ENCODE peak calls at places on chromosomes 11 and 22, in ten cellular contexts. K, C, R, A, Q, Y, T, Z, W and X are unnamed samples. For H3K9me3, the result is how much of the 10 kb centered on the place peaks cover.

GRCh38 chr11:250740-251299 is 14.0 kb downstream of the PSMD13 start:
- DNase-seq in Z (no peak), A (peak), Y (peak), R (no peak), C (no peak), T (peak), K (peak), Q (no peak), W (peak), X (peak)

GRCh38 chr11:79708319-79708928 is 267.6 kb upstream of the TENM4 start:
- DNase-seq in C (no peak), Z (no peak), W (no peak), R (no peak), Y (peak), K (no peak), A (no peak), Q (no peak), T (peak), X (peak)

GRCh38 chr11:63687845-63688244 is 6.5 kb downstream of the RTN3 start:
- DNase-seq in T (no peak), R (no peak), K (no peak), Q (no peak), W (no peak), Y (no peak), A (no peak), Z (no peak), C (no peak), X (no peak)

GRCh38 chr11:117600261-117600783 is 196.7 kb downstream of the DSCAML1 start:
- DNase-seq in Q (no peak), C (no peak), Y (no peak), A (no peak), Z (no peak), R (no peak), T (no peak), W (no peak), K (no peak), X (no peak)

GRCh38 chr11:64787526-64788320 is 9.4 kb upstream of the SF1 start:
- DNase-seq in A (peak), Y (peak), T (peak), Z (no peak), K (peak), C (no peak), Q (no peak), R (no peak), W (peak), X (peak)

GRCh38 chr11:84234462-84235202 is 948.5 kb upstream of the CCDC90B start:
- DNase-seq in K (no peak), C (no peak), W (peak), A (no peak), Q (no peak), R (no peak), Y (no peak), T (no peak), Z (no peak), X (no peak)

GRCh38 chr22:38655532-38656255 is 498 bp downstream of the FAM227A start:
- DNase-seq in K (no peak), Z (peak), A (no peak), T (no peak), W (no peak), Q (no peak), Y (no peak), C (no peak), R (peak), X (no peak)

GRCh38 chr11:11733246-11733763 is 108.5 kb upstream of the USP47 start:
- DNase-seq in R (no peak), C (no peak), Z (no peak), Y (no peak), W (no peak), Q (no peak), A (no peak), K (no peak), T (no peak), X (no peak)

GRCh38 chr22:39236321-39237275 is 8.2 kb downstream of the PDGFB start:
- DNase-seq in Y (peak), R (no peak), A (no peak), Q (no peak), T (no peak), K (no peak), W (peak), Z (no peak), C (no peak), X (no peak)

GRCh38 chr11:120482149-120482548 is 29.4 kb upstream of the GRIK4 start:
- DNase-seq in R (no peak), Y (no peak), Z (no peak), K (no peak), A (peak), Q (no peak), T (no peak), C (peak), W (no peak), X (no peak)

GRCh38 chr11:45354976-45355705 is 69.0 kb upstream of the SYT13 start:
- DNase-seq in T (peak), R (peak), W (peak), Q (peak), C (no peak), A (peak), K (peak), Z (peak), Y (peak), X (peak)

GRCh38 chr22:44625421-44625760 is 76.6 kb upstream of the PRR5 start:
- DNase-seq in Q (no peak), T (no peak), A (no peak), Z (no peak), R (no peak), Y (no peak), W (no peak), K (no peak), C (no peak), X (no peak)

GRCh38 chr11:21105196-21105917 is 436.0 kb downstream of the NELL1 start:
- DNase-seq in R (no peak), A (no peak), W (no peak), Q (no peak), T (no peak), C (no peak), Z (no peak), Y (no peak), K (no peak), X (no peak)

GRCh38 chr11:76371170-76371569 is 9.8 kb downstream of the THAP12 start:
- DNase-seq in A (no peak), T (peak), Z (no peak), R (no peak), W (no peak), Q (no peak), K (peak), C (peak), Y (no peak), X (no peak)

GRCh38 chr11:86741489-86742435 is 58.6 kb upstream of the PRSS23 start:
- DNase-seq in W (no peak), K (peak), R (no peak), Y (no peak), A (no peak), Z (no peak), C (no peak), T (peak), Q (no peak), X (no peak)

GRCh38 chr11:83971063-83971462 is 684.9 kb upstream of the CCDC90B start:
- DNase-seq in Q (no peak), T (no peak), W (no peak), R (no peak), A (peak), Z (no peak), K (no peak), Y (no peak), C (no peak), X (peak)

GRCh38 chr11:77080643-77081210 is 14.0 kb downstream of the CAPN5 start:
- DNase-seq in A (peak), C (no peak), Y (peak), R (no peak), Z (no peak), T (no peak), K (no peak), Q (no peak), W (no peak), X (no peak)

GRCh38 chr11:40722179-40722795 is 737.2 kb downstream of the LRRC4C start:
- DNase-seq in Z (no peak), W (peak), Q (no peak), Y (no peak), A (no peak), C (no peak), K (peak), R (no peak), T (peak), X (peak)

GRCh38 chr11:65078151-65078550 is 5.7 kb downstream of the CDCA5 start:
- DNase-seq in A (peak), C (peak), R (no peak), Y (peak), K (peak), T (peak), Q (no peak), W (peak), Z (no peak), X (peak)

GRCh38 chr11:70078095-70078795 is at the start of gene ANO1:
- DNase-seq in A (no peak), Y (no peak), K (no peak), W (peak), C (no peak), Q (peak), R (no peak), Z (no peak), T (no peak), X (no peak)

GRCh38 chr11:1826552-1827094 is 8.2 kb upstream of the SYT8 start:
- DNase-seq in T (peak), Y (peak), K (no peak), Z (no peak), A (peak), W (no peak), C (no peak), R (no peak), Q (peak), X (peak)

GRCh38 chr11:46528445-46529085 is 65.3 kb downstream of the AMBRA1 start:
- DNase-seq in K (no peak), Q (no peak), T (no peak), W (no peak), Y (no peak), R (no peak), Z (no peak), C (no peak), A (no peak), X (no peak)

GRCh38 chr11:79087238-79087956 is 353.4 kb downstream of the TENM4 start:
- DNase-seq in Z (no peak), T (peak), A (no peak), R (no peak), Q (no peak), K (peak), C (no peak), Y (no peak), W (no peak), X (no peak)

GRCh38 chr22:43066134-43066533 is 23.1 kb downstream of the TTLL1 start:
- DNase-seq in Z (no peak), W (no peak), A (no peak), K (no peak), R (no peak), Q (no peak), C (no peak), Y (no peak), T (no peak), X (no peak)

DNA sequence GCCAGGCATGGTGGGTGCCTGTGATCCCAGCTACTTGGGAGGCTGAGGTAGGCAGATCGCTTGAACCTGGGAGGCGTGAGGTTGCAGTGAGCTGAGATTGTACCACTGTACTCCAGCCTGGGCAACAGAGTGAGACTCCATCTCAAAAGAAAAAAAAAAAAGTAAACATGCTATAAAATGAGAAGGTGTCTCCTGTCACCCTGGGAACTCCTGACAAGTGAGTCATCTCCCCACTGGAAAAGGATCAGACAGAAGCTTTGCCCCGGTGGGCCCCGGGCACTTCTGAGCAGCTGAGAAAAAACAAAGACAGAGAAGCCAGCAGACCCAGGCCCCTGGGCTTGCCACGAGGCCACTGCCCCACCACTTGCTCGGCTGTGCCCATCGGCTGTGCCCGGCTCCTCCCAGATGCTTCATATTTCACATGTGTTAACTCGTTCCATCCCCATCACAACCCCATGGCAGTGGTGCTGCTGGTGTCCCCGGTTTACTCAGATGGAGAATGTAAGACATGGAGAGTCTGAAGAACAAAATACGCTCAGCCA is 22.3 kb downstream of the TTLL1 start:
- DNase-seq in C (peak), Y (no peak), Z (no peak), T (no peak), K (peak), Q (no peak), W (no peak), R (no peak), A (no peak), X (no peak)
- H3K27ac ChIP-seq in C (peak), Y (no peak), Z (no peak), T (no peak), K (peak), Q (no peak), W (no peak), R (no peak), A (no peak), X (no peak)

DNA sequence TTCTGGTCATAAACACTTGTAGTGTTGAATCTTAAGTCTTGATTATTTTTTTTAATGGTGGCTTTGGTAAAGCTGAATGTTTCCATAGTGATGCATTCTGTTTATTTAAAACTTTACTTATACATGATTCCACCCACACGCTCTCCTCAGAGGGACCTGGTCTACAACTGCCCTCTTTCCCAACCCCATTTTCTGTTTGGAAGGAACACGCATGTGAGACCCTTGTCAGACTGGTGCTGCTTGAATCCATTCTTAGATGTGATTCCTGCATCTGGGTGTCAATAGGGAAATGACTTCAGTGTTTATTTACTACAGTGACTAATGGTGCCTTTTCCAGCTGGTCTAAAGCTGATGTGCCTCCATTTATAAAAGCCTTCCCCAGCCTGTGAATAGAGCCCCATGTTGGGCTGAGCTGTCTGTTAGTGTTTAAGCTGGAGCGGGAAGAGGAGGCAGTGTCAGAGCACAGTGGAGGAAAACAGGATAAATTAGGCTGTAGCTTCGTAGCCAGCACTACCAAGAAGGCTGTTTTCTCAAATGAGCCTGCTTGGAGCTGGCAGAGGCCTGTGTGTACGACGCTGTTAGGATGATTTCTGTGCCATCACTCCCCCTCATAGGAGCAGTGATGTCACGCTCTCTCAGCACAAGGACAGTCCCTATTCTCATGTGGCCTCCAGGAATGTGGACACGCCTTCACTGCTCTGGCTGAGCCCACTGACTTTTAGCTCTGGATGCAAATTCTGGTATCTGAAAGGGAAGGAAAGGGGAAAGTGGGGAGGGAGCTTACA is 18.9 kb upstream of the C11orf96 start:
- DNase-seq in R (peak), K (peak), Z (peak), Y (no peak), W (no peak), T (no peak), Q (no peak), A (peak), C (no peak), X (peak)
- TF ChIP-seq POLR2A in R (peak), K (no peak), Z (no peak), Y (no peak), W (no peak), T (no peak), Q (no peak), A (no peak), C (no peak), X (no peak)

GRCh38 chr11:50170115-50170514 is 137.4 kb downstream of the OR4C45 start:
- DNase-seq in Z (no peak), Y (no peak), Q (peak), C (no peak), T (no peak), A (no peak), R (no peak), K (no peak), W (no peak), X (no peak)

GRCh38 chr11:50178732-50179131 is 146.1 kb downstream of the OR4C45 start:
- DNase-seq in W (no peak), Q (no peak), R (no peak), K (no peak), A (no peak), Z (no peak), C (no peak), T (no peak), Y (no peak), X (no peak)

GRCh38 chr11:50174975-50175374 is 142.3 kb downstream of the OR4C45 start:
- DNase-seq in W (no peak), Z (no peak), R (no peak), C (no peak), A (no peak), K (no peak), Y (no peak), T (no peak), Q (no peak), X (no peak)

GRCh38 chr11:50169634-50170033 is 137.0 kb downstream of the OR4C45 start:
- DNase-seq in C (no peak), W (no peak), T (no peak), Z (no peak), Y (no peak), R (no peak), K (no peak), A (no peak), Q (no peak), X (no peak)

GRCh38 chr11:50174189-50174588 is 141.5 kb downstream of the OR4C45 start:
- DNase-seq in W (no peak), Y (no peak), Z (no peak), Q (no peak), K (no peak), A (no peak), C (no peak), T (no peak), R (no peak), X (no peak)
- H3K9me3 ChIP-seq in W (under half), Y (under half), Z (under half), Q (under half), K (under half), A (under half), C (under half), T (under half), R (under half), X (under half)

GRCh38 chr11:27672836-27673464 is 27.3 kb downstream of the BDNF start:
- DNase-seq in Y (no peak), T (no peak), Q (no peak), Z (no peak), W (no peak), C (no peak), R (no peak), K (no peak), A (no peak), X (no peak)
- H3K27ac ChIP-seq in Y (no peak), T (no peak), Q (no peak), Z (no peak), W (no peak), C (no peak), R (no peak), K (no peak), A (no peak), X (no peak)

DNA sequence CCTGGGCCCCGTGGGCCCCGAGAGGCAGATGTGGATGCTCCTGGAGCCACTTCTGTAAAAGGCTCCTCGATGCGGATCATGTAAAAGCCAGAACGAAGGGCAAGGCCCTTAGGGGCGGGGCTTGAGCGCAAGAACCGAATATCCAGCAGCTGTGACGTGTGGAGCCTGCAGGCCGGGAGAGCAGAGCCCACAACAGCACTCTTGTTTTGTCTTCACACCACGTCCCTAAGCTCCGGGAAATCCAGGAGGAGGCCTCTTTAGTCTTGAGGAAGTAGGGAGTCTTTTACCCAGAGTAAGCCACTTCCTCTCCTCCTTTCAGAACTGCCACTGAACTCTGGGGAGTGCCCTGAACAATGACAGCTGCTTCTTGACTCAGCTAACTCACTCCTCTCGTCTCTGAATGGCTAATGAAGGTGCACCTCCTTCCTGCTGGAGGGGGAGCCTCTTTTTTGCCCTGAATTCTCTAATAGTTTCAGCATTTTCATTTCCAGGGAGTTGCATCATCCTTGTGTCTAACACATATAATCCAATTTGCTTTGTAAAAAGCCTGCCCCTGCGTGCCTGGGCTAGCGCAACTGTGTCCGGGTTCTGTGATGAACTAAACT is 12.5 kb downstream of the L3MBTL2 start:
- DNase-seq in R (peak), Z (peak), A (peak), W (no peak), T (no peak), Y (peak), K (peak), C (no peak), Q (no peak), X (peak)
- TF ChIP-seq POLR2A in R (peak), Z (no peak), A (no peak), W (no peak), T (no peak), Y (peak), K (no peak), C (no peak), Q (peak), X (no peak)

DNA sequence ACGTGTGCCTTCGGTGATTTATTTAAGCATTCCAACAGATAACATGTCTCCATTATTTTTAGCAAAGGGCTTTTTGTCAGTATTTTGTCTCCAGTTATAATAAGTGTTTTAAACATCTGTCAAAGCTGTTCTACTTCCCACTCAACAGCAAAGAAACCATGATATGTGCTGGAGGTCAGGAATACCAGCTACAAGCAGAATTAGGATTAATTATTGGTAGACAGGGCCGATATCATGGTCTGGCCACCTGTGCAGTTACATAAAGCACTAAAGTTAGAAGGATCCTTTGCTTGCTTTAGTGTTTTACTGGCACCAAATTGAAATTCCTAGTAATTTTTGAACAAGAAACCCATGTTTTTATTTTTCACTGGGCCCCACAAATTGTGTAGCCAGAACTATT is 591.3 kb upstream of the ARHGAP42 start:
- DNase-seq in Q (no peak), K (no peak), C (no peak), A (no peak), Z (no peak), R (no peak), Y (no peak), W (no peak), T (no peak), X (no peak)
- H3K9me3 ChIP-seq in Q (under half), K (under half), C (under half), A (under half), Z (under half), R (under half), Y (under half), W (under half), T (under half), X (under half)

GRCh38 chr11:19946681-19947080 is 213.6 kb downstream of the DBX1 start:
- DNase-seq in A (no peak), K (no peak), T (no peak), Y (no peak), R (no peak), C (no peak), W (no peak), Q (no peak), Z (no peak), X (no peak)
- H3K27ac ChIP-seq in A (no peak), K (no peak), T (no peak), Y (no peak), R (no peak), C (no peak), W (no peak), Q (no peak), Z (no peak), X (no peak)